ENCODE peak calls at places on chromosomes 5 and 9, in nine cellular contexts. One of them, this sample, is unnamed.

GRCh38 chr9:87405677-87406544 is 91.8 kb upstream of the DAPK1 start:
- DNase-seq in left cardiac atrium: peak
- DNase-seq in HEK293T: no peak
- DNase-seq in GM10248: no peak
- DNase-seq in GM19239: no peak
- DNase-seq in stimulated activated naive B cell treated with anti-CD40 and anti-IgM and Interleukin-4, amounts not matched to agents 10 μg/mL and 1 μg/mL and 100 μg/mL, for 72 hours: no peak
- DNase-seq in GM12892: no peak
- DNase-seq in caudate nucleus: no peak
- DNase-seq in activated CD4-positive, CD25-positive, alpha-beta regulatory T cell: no peak
- DNase-seq in this sample: no peak

GRCh38 chr9:98154678-98155077 is 35.7 kb upstream of the TRIM14 start:
- DNase-seq in left cardiac atrium: no peak
- DNase-seq in HEK293T: no peak
- DNase-seq in stimulated activated naive B cell treated with anti-CD40 and anti-IgM and Interleukin-4, amounts not matched to agents 10 μg/mL and 1 μg/mL and 100 μg/mL, for 72 hours: no peak
- DNase-seq in GM10248: no peak
- DNase-seq in activated CD4-positive, CD25-positive, alpha-beta regulatory T cell: no peak
- DNase-seq in GM19239: no peak
- DNase-seq in GM12892: no peak
- DNase-seq in caudate nucleus: no peak
- DNase-seq in this sample: no peak

GRCh38 chr5:160418561-160419457 is at the start of gene SLU7:
- DNase-seq in caudate nucleus: peak
- DNase-seq in HEK293T: peak
- DNase-seq in left cardiac atrium: peak
- DNase-seq in stimulated activated naive B cell treated with anti-CD40 and anti-IgM and Interleukin-4, amounts not matched to agents 10 μg/mL and 1 μg/mL and 100 μg/mL, for 72 hours: peak
- DNase-seq in activated CD4-positive, CD25-positive, alpha-beta regulatory T cell: peak
- DNase-seq in GM19239: peak
- DNase-seq in GM10248: peak
- DNase-seq in GM12892: peak
- DNase-seq in this sample: peak

GRCh38 chr9:88056876-88057275 is 81.4 kb downstream of the SPATA31C2 start:
- DNase-seq in GM12892: no peak
- DNase-seq in GM10248: no peak
- DNase-seq in caudate nucleus: no peak
- DNase-seq in left cardiac atrium: no peak
- DNase-seq in HEK293T: no peak
- DNase-seq in GM19239: no peak
- DNase-seq in activated CD4-positive, CD25-positive, alpha-beta regulatory T cell: no peak
- DNase-seq in stimulated activated naive B cell treated with anti-CD40 and anti-IgM and Interleukin-4, amounts not matched to agents 10 μg/mL and 1 μg/mL and 100 μg/mL, for 72 hours: no peak
- DNase-seq in this sample: no peak

GRCh38 chr5:8934455-8934854 is 611.4 kb downstream of the SEMA5A start:
- DNase-seq in activated CD4-positive, CD25-positive, alpha-beta regulatory T cell: no peak
- DNase-seq in left cardiac atrium: no peak
- DNase-seq in caudate nucleus: no peak
- DNase-seq in GM19239: no peak
- DNase-seq in stimulated activated naive B cell treated with anti-CD40 and anti-IgM and Interleukin-4, amounts not matched to agents 10 μg/mL and 1 μg/mL and 100 μg/mL, for 72 hours: no peak
- DNase-seq in HEK293T: no peak
- DNase-seq in GM10248: no peak
- DNase-seq in GM12892: no peak
- DNase-seq in this sample: no peak

GRCh38 chr9:126169736-126170135 is 156.9 kb upstream of the MVB12B start:
- DNase-seq in left cardiac atrium: no peak
- DNase-seq in activated CD4-positive, CD25-positive, alpha-beta regulatory T cell: no peak
- DNase-seq in GM12892: no peak
- DNase-seq in GM10248: no peak
- DNase-seq in caudate nucleus: no peak
- DNase-seq in GM19239: no peak
- DNase-seq in stimulated activated naive B cell treated with anti-CD40 and anti-IgM and Interleukin-4, amounts not matched to agents 10 μg/mL and 1 μg/mL and 100 μg/mL, for 72 hours: no peak
- DNase-seq in HEK293T: peak
- DNase-seq in this sample: no peak

GRCh38 chr5:137758719-137759312 is 4.7 kb upstream of the HNRNPA0 start:
- DNase-seq in activated CD4-positive, CD25-positive, alpha-beta regulatory T cell: no peak
- DNase-seq in GM10248: peak
- DNase-seq in caudate nucleus: no peak
- DNase-seq in GM19239: no peak
- DNase-seq in HEK293T: no peak
- DNase-seq in GM12892: no peak
- DNase-seq in left cardiac atrium: no peak
- DNase-seq in stimulated activated naive B cell treated with anti-CD40 and anti-IgM and Interleukin-4, amounts not matched to agents 10 μg/mL and 1 μg/mL and 100 μg/mL, for 72 hours: no peak
- DNase-seq in this sample: no peak

GRCh38 chr9:89009049-89009840 is 18.0 kb downstream of the S1PR3 start:
- DNase-seq in GM10248: no peak
- DNase-seq in activated CD4-positive, CD25-positive, alpha-beta regulatory T cell: no peak
- DNase-seq in GM12892: no peak
- DNase-seq in stimulated activated naive B cell treated with anti-CD40 and anti-IgM and Interleukin-4, amounts not matched to agents 10 μg/mL and 1 μg/mL and 100 μg/mL, for 72 hours: no peak
- DNase-seq in left cardiac atrium: no peak
- DNase-seq in HEK293T: no peak
- DNase-seq in GM19239: no peak
- DNase-seq in caudate nucleus: no peak
- DNase-seq in this sample: no peak

GRCh38 chr9:128244443-128245226 is 31.2 kb downstream of the GOLGA2 start:
- DNase-seq in caudate nucleus: no peak
- DNase-seq in GM19239: no peak
- DNase-seq in stimulated activated naive B cell treated with anti-CD40 and anti-IgM and Interleukin-4, amounts not matched to agents 10 μg/mL and 1 μg/mL and 100 μg/mL, for 72 hours: no peak
- DNase-seq in activated CD4-positive, CD25-positive, alpha-beta regulatory T cell: no peak
- DNase-seq in HEK293T: no peak
- DNase-seq in GM10248: no peak
- DNase-seq in left cardiac atrium: peak
- DNase-seq in GM12892: no peak
- DNase-seq in this sample: peak

This sample was measured in thyroid gland.